ENCODE peak calls at places on chromosomes 1 and 21, in five cellular contexts. O is cardiac muscle cell, I is tibial artery, R is endothelial cell, X is AG04450. P is an unnamed sample.

GRCh38 chr1:78831731-78832360 is 174.7 kb downstream of the ADGRL4 start:
- DNase-seq in X (peak), O (peak), R (no peak), I (no peak), P (no peak)

GRCh38 chr1:29639156-29639736 is 402.9 kb downstream of the PTPRU start:
- DNase-seq in I (peak), X (no peak), R (no peak), O (no peak), P (no peak)

GRCh38 chr21:29184047-29184446 is 53.6 kb downstream of the MAP3K7CL start:
- DNase-seq in I (no peak), R (no peak), O (no peak), X (no peak), P (no peak)

GRCh38 chr1:166133276-166133841 is 33.4 kb downstream of the FAM78B start:
- DNase-seq in R (no peak), O (peak), X (no peak), I (no peak), P (no peak)

GRCh38 chr1:78370779-78371482 is 119.8 kb upstream of the PTGFR start:
- DNase-seq in R (no peak), O (peak), I (no peak), X (no peak), P (no peak)

GRCh38 chr1:218718977-218719376 is 373.8 kb downstream of the TGFB2 start:
- DNase-seq in R (no peak), I (no peak), O (no peak), X (peak), P (no peak)

GRCh38 chr1:84916897-84917296 is 23.9 kb upstream of the LPAR3 start:
- DNase-seq in O (no peak), X (no peak), I (no peak), R (no peak), P (no peak)

GRCh38 chr1:53653200-53653575 is 85.8 kb downstream of the GLIS1 start:
- DNase-seq in O (no peak), R (no peak), I (peak), X (no peak), P (no peak)

GRCh38 chr21:42799516-42799915 is 79.8 kb downstream of the WDR4 start:
- DNase-seq in X (no peak), I (no peak), R (no peak), O (no peak), P (no peak)

GRCh38 chr1:22841754-22842370 is 130.8 kb downstream of the LACTBL1 start:
- DNase-seq in O (peak), R (no peak), X (no peak), I (no peak), P (no peak)

GRCh38 chr1:117059334-117059677 is 820 bp upstream of the TTF2 start:
- DNase-seq in O (no peak), I (peak), R (peak), X (no peak), P (no peak)

GRCh38 chr1:29306471-29307140 is 70.3 kb downstream of the PTPRU start:
- DNase-seq in X (no peak), O (no peak), R (no peak), I (no peak), P (no peak)

GRCh38 chr1:11858158-11858557 is 587 bp downstream of the NPPB start:
- DNase-seq in I (no peak), R (no peak), O (no peak), X (no peak), P (no peak)

GRCh38 chr1:11858613-11858967 is at the start of gene NPPB:
- DNase-seq in R (no peak), I (no peak), O (no peak), X (no peak), P (no peak)

GRCh38 chr1:11860586-11860985 is 1.8 kb upstream of the NPPB start:
- DNase-seq in R (no peak), O (no peak), I (no peak), X (no peak), P (no peak)

GRCh38 chr1:11860083-11860482 is 1.3 kb upstream of the NPPB start:
- DNase-seq in R (no peak), I (no peak), O (no peak), X (no peak), P (no peak)

GRCh38 chr1:11858968-11859871 is 475 bp upstream of the NPPB start:
- DNase-seq in O (peak), R (peak), X (no peak), I (no peak), P (peak)
- TF ChIP-seq CTCF in O (peak), R (no peak), X (peak), I (peak), P (peak)

GRCh38 chr1:225378880-225379279 is 49.0 kb downstream of the LBR start:
- DNase-seq in I (no peak), R (no peak), X (peak), O (peak), P (peak)
- TF ChIP-seq CTCF in I (no peak), R (no peak), X (no peak), O (no peak), P (no peak)

GRCh38 chr1:228074954-228075730 is 7.4 kb upstream of the ARF1 start:
- DNase-seq in R (no peak), X (no peak), I (peak), O (no peak), P (no peak)

GRCh38 chr1:228072658-228073043 is 9.9 kb upstream of the ARF1 start:
- DNase-seq in R (no peak), O (no peak), I (no peak), X (no peak), P (no peak)

GRCh38 chr1:228073061-228073869 is 9.2 kb upstream of the ARF1 start:
- DNase-seq in X (no peak), R (no peak), I (no peak), O (no peak), P (no peak)

GRCh38 chr1:228075801-228076271 is 6.7 kb upstream of the ARF1 start:
- DNase-seq in I (peak), X (no peak), O (no peak), R (no peak), P (no peak)

DNA sequence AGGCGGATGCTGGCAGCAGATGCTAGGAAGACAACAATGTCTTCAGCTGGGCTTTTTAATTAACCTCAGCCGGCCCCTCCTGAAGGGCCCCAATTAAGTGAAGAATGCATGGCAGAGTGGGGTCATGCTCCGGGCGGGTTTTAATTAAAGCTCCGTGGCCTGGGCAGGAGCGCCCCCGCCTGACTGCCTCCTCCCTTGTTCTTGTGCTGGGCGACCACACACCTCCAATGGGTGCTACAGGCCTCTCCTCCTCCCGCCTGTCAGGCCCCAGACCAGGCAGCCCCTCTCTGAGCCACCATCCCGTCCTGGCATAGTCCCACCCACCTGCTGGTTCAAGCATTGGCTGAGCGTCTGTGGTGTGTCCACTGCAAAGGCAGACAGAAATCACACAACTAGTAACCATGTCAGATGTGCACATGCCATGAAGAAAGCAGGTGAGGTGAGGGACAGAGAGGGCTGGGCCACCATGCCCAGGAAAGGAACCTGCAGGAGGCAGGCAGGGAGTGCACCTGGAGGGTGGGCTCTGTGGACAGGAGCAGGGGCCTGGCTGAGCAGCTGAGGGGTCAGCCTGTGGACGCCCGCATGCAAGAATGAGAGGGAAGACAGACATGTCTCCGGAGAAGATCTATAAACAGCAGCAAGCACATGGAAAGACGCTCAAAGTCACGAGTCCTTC is 8.5 kb upstream of the ARF1 start:
- DNase-seq in X (no peak), R (no peak), I (no peak), O (peak), P (peak)
- TF ChIP-seq CTCF in X (peak), R (no peak), I (no peak), O (peak), P (no peak)

GRCh38 chr1:119971710-119972570 is 75.6 kb upstream of the ADAM30 start:
- DNase-seq in O (no peak), X (no peak), I (no peak), R (no peak), P (no peak)

GRCh38 chr1:119968068-119968492 is 71.8 kb upstream of the ADAM30 start:
- DNase-seq in I (peak), O (peak), R (peak), X (no peak), P (peak)

GRCh38 chr1:119968601-119969000 is 72.3 kb upstream of the ADAM30 start:
- DNase-seq in R (no peak), X (no peak), O (no peak), I (no peak), P (no peak)

GRCh38 chr1:119978018-119978505 is 81.7 kb upstream of the ADAM30 start:
- DNase-seq in R (no peak), O (peak), X (no peak), I (no peak), P (no peak)

GRCh38 chr1:119974013-119974412 is 77.7 kb upstream of the ADAM30 start:
- DNase-seq in X (no peak), I (no peak), R (no peak), O (no peak), P (no peak)
- TF ChIP-seq CTCF in X (no peak), I (no peak), R (no peak), O (no peak), P (no peak)

GRCh38 chr1:43821471-43821870 is 112.1 kb upstream of the ARTN start:
- DNase-seq in I (no peak), O (no peak), X (no peak), R (no peak), P (no peak)

GRCh38 chr1:43819354-43819753 is 112.0 kb downstream of the ST3GAL3 start:
- DNase-seq in R (no peak), X (no peak), O (no peak), I (no peak), P (no peak)

GRCh38 chr1:43828574-43828973 is 105.0 kb upstream of the ARTN start:
- DNase-seq in R (no peak), I (no peak), O (no peak), X (no peak), P (no peak)

GRCh38 chr1:43822040-43822439 is 111.6 kb upstream of the ARTN start:
- DNase-seq in R (no peak), O (peak), I (no peak), X (peak), P (no peak)

DNA sequence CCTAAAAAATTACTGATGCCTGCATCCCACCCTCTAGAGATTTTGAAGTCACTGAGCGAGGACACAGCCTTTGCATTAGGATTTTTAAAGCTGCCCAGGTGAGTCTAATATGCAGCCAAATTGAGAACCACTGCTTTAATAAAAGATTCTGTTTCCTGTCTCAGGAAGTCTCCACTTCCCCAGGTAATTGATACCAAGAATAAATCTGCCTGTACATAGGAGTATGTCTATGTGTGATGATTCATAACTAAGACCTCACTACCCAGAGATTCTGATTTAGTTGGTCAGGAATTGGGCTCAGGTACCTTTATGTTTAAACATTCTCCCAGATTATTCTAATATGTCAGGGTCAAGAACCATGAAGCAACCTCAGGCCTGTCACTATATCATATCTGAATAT is 108.8 kb upstream of the ARTN start:
- DNase-seq in O (no peak), R (no peak), I (no peak), X (no peak), P (no peak)
- TF ChIP-seq CTCF in O (no peak), R (no peak), I (no peak), X (no peak), P (no peak)

GRCh38 chr1:228236744-228237143 is 28.9 kb downstream of the OBSCN start:
- DNase-seq in X (no peak), I (no peak), O (peak), R (peak), P (no peak)
- TF ChIP-seq CTCF in X (peak), I (peak), O (peak), R (peak), P (peak)

DNA sequence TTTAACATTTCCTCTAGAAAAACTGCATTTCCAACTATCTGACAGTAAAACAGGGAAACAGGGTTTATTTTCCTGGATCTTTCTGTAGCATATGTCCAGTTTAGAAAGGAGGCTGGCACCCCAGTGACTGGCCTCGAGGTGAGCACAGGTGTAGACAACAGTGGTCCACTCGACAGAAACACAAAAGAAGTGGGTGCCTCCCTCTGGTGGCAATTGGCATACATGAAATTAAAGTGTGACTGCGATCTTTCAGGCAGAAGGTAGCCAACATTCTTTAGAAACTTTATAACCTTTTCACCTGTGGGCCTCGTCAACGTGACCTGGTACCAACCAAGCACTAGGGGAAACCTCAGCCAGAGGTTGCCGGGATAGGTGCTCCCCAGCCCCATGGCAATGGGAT is 44.0 kb downstream of the PCP4 start:
- DNase-seq in X (no peak), R (no peak), I (no peak), O (no peak), P (no peak)
- TF ChIP-seq CTCF in X (no peak), R (peak), I (no peak), O (no peak), P (peak)

GRCh38 chr21:36122977-36123376 is 11.9 kb upstream of the CBR3 start:
- DNase-seq in R (no peak), I (peak), O (peak), X (no peak), P (no peak)
- TF ChIP-seq CTCF in R (no peak), I (peak), O (peak), X (peak), P (peak)

GRCh38 chr1:112712701-112713128 is 2.4 kb downstream of the PPM1J start:
- DNase-seq in O (no peak), X (no peak), I (peak), R (no peak), P (no peak)

GRCh38 chr1:112716133-112716720 is 1.1 kb upstream of the PPM1J start:
- DNase-seq in I (peak), X (peak), O (peak), R (peak), P (peak)

GRCh38 chr1:112715264-112716053 is at the start of gene PPM1J:
- DNase-seq in I (peak), X (peak), O (peak), R (peak), P (peak)

GRCh38 chr1:112713466-112714312 is 1.4 kb downstream of the PPM1J start:
- DNase-seq in I (no peak), X (no peak), O (no peak), R (no peak), P (no peak)

GRCh38 chr1:112714313-112715263 is 544 bp downstream of the PPM1J start:
- DNase-seq in I (no peak), R (peak), X (no peak), O (peak), P (peak)
- TF ChIP-seq CTCF in I (no peak), R (no peak), X (no peak), O (peak), P (no peak)